ENCODE peak calls at places on chromosome 17, in four cellular contexts. A, F, C and K are unnamed samples.

GRCh38 chr17:55433629-55434422 is 12.2 kb upstream of the MMD start:
- DNase-seq in A (no peak), F (no peak), C (peak), K (no peak)

GRCh38 chr17:75518201-75518600 is 1.9 kb downstream of the TSEN54 start:
- DNase-seq in A (no peak), F (peak), C (no peak), K (no peak)

GRCh38 chr17:68937890-68938514 is 17.2 kb downstream of the ABCA8 start:
- DNase-seq in A (no peak), F (no peak), C (peak), K (no peak)

GRCh38 chr17:28585891-28586290 is 9.2 kb upstream of the ALDOC start:
- DNase-seq in A (no peak), F (no peak), C (no peak), K (no peak)

GRCh38 chr17:83203073-83203471 is 123.7 kb downstream of the METRNL start:
- DNase-seq in A (no peak), F (no peak), C (peak), K (no peak)

GRCh38 chr17:40550608-40551007 is 14.7 kb downstream of the CCR7 start:
- DNase-seq in A (no peak), F (no peak), C (no peak), K (no peak)

GRCh38 chr17:71753070-71753469 is 367.8 kb upstream of the SOX9 start:
- DNase-seq in A (no peak), F (no peak), C (no peak), K (no peak)

GRCh38 chr17:61400058-61400785 is 579 bp downstream of the TBX2 start:
- DNase-seq in A (no peak), F (no peak), C (no peak), K (peak)

GRCh38 chr17:10130733-10131132 is 67.7 kb downstream of the GAS7 start:
- DNase-seq in A (no peak), F (no peak), C (no peak), K (no peak)

GRCh38 chr17:38584350-38584925 is 21.3 kb downstream of the SRCIN1 start:
- DNase-seq in A (peak), F (no peak), C (peak), K (peak)

GRCh38 chr17:81448442-81448841 is 53.2 kb downstream of the BAHCC1 start:
- DNase-seq in A (no peak), F (no peak), C (no peak), K (no peak)

GRCh38 chr17:170130-170654 is 11.3 kb downstream of the DOC2B start:
- DNase-seq in A (no peak), F (no peak), C (no peak), K (no peak)

GRCh38 chr17:2354311-2354710 is 17.0 kb downstream of the SGSM2 start:
- DNase-seq in A (no peak), F (no peak), C (no peak), K (no peak)

GRCh38 chr17:44115585-44116415 is 7.6 kb downstream of the HDAC5 start:
- DNase-seq in A (peak), F (no peak), C (no peak), K (peak)

GRCh38 chr17:73365934-73366623 is 54.3 kb upstream of the CDC42EP4 start:
- DNase-seq in A (no peak), F (no peak), C (no peak), K (no peak)

GRCh38 chr17:55278173-55278748 is 13.5 kb downstream of the HLF start:
- DNase-seq in A (no peak), F (no peak), C (no peak), K (peak)

GRCh38 chr17:74543891-74544760 is 1.8 kb downstream of the CD300C start:
- DNase-seq in A (no peak), F (no peak), C (no peak), K (no peak)

GRCh38 chr17:3935140-3935542 is 18.9 kb upstream of the P2RX1 start:
- DNase-seq in A (peak), F (no peak), C (peak), K (peak)

GRCh38 chr17:83143817-83144231 is 64.4 kb downstream of the METRNL start:
- DNase-seq in A (no peak), F (no peak), C (no peak), K (no peak)

GRCh38 chr17:71855000-71855399 is 265.8 kb upstream of the SOX9 start:
- DNase-seq in A (no peak), F (no peak), C (no peak), K (peak)

GRCh38 chr17:75317671-75318070 is 28.4 kb upstream of the SLC25A19 start:
- DNase-seq in A (peak), F (no peak), C (no peak), K (no peak)

GRCh38 chr17:12985431-12986285 is 32.2 kb downstream of the ELAC2 start:
- DNase-seq in A (no peak), F (no peak), C (no peak), K (no peak)

GRCh38 chr17:64148017-64148631 is 18.2 kb upstream of the ERN1 start:
- DNase-seq in A (no peak), F (no peak), C (peak), K (peak)

GRCh38 chr17:6392609-6393367 is 42.1 kb downstream of the AIPL1 start:
- DNase-seq in A (no peak), F (no peak), C (peak), K (no peak)

GRCh38 chr17:292531-293382 is 59.9 kb downstream of the RPH3AL start:
- DNase-seq in A (no peak), F (no peak), C (no peak), K (no peak)

GRCh38 chr17:29054835-29055234 is 11.9 kb downstream of the PIPOX start:
- DNase-seq in A (no peak), F (no peak), C (no peak), K (peak)

GRCh38 chr17:7351665-7352558 is at the start of gene KCTD11:
- DNase-seq in A (peak), F (no peak), C (peak), K (peak)

GRCh38 chr17:67095803-67096202 is 51.4 kb downstream of the CACNG1 start:
- DNase-seq in A (no peak), F (no peak), C (peak), K (no peak)

GRCh38 chr17:80955078-80955477 is 36.6 kb upstream of the CHMP6 start:
- DNase-seq in A (no peak), F (no peak), C (no peak), K (no peak)

GRCh38 chr17:62718420-62718819 is 89.7 kb downstream of the MARCHF10 start:
- DNase-seq in A (no peak), F (no peak), C (no peak), K (no peak)

DNA sequence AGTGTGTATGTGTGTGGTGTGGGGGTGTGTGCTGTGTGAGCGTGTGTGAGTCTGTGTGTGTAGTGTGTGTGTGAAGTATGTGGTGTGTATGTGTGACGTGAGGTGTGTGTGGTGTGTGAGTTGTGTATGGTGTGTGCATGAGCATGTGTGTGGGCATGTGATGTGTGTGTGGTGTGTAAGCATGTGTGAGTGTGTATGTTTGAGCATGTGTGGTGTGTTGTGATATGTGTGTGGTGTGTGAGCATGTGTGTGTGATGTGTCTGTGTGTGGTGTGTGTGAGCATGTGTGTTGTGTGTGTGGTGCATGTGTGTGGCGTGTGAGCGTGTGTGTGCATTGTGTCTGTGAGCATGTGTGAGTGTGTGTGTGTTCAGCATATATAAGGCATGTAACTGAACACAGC is 20.9 kb downstream of the MAPT start:
- DNase-seq in A (no peak), F (no peak), C (no peak), K (no peak)
- TF ChIP-seq GABPA in A (no peak), F (no peak), C (no peak), K (no peak)

GRCh38 chr17:17032131-17032692 is 10.0 kb upstream of the MPRIP start:
- DNase-seq in A (no peak), F (no peak), C (peak), K (peak)

GRCh38 chr17:17029938-17030337 is 12.3 kb upstream of the MPRIP start:
- DNase-seq in A (no peak), F (no peak), C (no peak), K (peak)

GRCh38 chr17:17028059-17028877 is 14.0 kb upstream of the MPRIP start:
- DNase-seq in A (peak), F (no peak), C (peak), K (peak)

GRCh38 chr17:17028878-17029535 is 13.2 kb upstream of the MPRIP start:
- DNase-seq in A (no peak), F (no peak), C (peak), K (no peak)

DNA sequence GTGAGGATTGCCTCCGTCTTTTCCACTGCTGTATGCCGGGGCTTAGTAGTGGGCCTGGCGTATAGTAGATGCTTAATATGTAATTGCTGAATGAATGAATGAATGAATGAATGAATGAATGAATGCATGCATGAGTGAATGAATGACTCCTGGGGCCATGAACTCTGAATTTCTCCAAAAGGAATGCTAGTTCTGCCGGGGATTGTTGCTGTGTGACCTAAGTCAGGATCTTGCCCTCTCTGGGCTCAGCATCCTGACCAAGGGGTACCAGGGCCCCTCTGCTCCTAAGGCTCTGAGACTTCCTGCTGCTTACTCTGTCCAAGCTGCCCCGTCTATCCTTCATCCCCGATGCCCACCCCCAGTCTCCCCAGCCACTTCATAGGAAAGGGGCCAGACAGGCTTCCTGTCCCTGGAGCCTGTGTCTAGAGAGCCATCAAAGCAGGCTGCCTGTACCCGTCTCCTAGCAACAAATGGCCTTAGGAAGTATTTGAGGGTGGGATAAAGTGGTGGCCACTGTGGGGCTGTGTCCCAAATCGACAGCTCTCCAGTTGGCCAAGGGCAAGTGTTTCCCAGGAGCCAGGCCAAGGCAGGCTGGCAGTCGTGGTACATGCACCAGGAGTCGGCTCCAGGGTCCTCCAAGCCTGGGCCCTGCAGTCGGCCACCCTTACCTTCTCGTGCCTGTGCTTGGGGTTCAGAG is 11.6 kb upstream of the MPRIP start:
- DNase-seq in A (no peak), F (no peak), C (no peak), K (peak)
- TF ChIP-seq SMC3 in A (no peak), F (no peak), C (no peak), K (no peak)

GRCh38 chr17:78345172-78345571 is 14.7 kb downstream of the SOCS3 start:
- DNase-seq in A (no peak), F (no peak), C (no peak), K (no peak)
- H3K4me2 ChIP-seq in A (no peak), F (no peak), C (no peak), K (no peak)

GRCh38 chr17:14731591-14731990 is 430.7 kb downstream of the HS3ST3B1 start:
- DNase-seq in A (no peak), F (no peak), C (no peak), K (no peak)
- TF ChIP-seq GABPA in A (no peak), F (no peak), C (no peak), K (no peak)

GRCh38 chr17:48259710-48260291 is 152.2 kb downstream of the SNX11 start:
- DNase-seq in A (peak), F (no peak), C (no peak), K (no peak)
- TF ChIP-seq SMC3 in A (peak), F (peak), C (no peak), K (peak)

GRCh38 chr17:57478433-57478832 is 222.1 kb downstream of the MSI2 start:
- DNase-seq in A (no peak), F (no peak), C (no peak), K (no peak)

GRCh38 chr17:57471941-57472368 is 215.6 kb downstream of the MSI2 start:
- DNase-seq in A (no peak), F (no peak), C (no peak), K (no peak)

GRCh38 chr17:57477483-57478357 is 221.4 kb downstream of the MSI2 start:
- DNase-seq in A (no peak), F (no peak), C (no peak), K (no peak)

GRCh38 chr17:57478851-57479250 is 222.5 kb downstream of the MSI2 start:
- DNase-seq in A (no peak), F (no peak), C (no peak), K (no peak)

DNA sequence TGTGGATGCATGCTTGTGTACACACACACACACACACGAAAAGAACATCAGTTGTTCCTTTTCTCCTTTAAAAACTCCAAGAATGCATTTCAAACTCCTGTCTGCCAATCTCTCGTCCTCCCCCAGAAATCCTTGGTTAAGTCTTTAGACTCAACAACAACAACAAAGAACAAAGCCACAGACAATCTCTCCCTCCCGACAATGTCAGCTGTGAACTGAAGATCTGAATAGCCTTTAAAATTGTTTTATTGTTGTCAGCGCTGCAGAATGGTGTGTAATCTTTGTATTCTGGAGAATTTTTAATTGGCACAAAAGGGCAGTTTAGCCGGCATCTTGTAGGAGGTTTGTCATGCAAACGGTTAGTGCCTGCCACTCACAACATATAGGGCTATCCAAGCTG is 219.5 kb downstream of the MSI2 start:
- DNase-seq in A (no peak), F (no peak), C (no peak), K (no peak)
- H3K4me2 ChIP-seq in A (no peak), F (no peak), C (no peak), K (no peak)

DNA sequence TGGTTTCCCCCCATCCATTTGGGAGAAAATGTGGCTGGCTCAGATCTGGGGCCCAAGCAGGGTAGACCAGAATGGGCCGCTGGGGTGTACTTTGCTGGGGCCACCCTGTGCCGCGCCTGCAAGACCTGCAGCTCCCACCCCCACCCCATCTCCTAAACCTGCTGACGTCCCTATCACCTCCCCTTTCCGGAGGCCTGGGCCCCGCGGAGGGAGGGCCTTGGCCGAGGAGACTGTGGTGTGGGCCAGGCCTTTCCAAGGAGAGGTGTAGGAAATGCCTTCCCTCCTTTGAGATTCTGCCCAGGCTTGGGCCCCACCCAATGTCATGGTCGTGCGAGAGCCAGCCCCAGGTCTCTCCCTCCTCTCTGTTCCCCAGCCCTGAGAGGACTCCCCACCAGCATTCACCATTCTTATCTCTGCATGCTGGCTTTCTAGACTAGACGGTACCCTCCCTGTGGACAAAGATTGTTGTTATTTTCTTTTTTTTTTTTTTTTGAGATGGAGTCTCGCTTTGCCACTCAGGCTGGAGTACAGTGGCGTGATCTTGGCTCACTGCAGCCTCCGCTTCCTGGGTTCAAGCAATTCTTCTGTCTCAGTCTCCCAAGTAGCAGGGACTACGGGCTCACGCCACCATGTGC is 3.8 kb upstream of the WFIKKN2 start:
- DNase-seq in A (peak), F (no peak), C (no peak), K (no peak)
- TF ChIP-seq GABPA in A (no peak), F (no peak), C (no peak), K (no peak)

DNA sequence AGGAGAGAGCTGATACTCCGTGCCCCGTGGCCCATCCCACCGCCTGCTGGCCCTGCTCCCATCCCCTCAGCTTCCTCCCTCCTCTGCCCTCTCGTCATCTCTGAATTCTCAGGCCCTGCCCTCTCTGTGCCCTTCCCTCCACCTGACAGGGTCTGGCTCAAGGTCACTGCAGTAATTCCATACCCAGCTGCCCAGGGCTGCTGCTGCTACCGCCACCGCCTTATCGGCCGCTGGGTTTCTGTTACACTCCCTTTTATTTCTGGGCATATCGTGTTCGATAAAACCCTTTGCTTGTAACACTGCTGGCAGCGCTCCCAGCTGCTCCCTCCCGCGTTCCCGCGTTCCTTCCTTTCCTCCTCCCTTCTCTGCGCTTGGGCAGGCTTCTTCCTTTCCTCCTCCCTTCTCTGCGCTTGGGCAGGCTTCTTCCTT is 1.2 kb downstream of the EPN3 start:
- DNase-seq in A (no peak), F (no peak), C (no peak), K (peak)
- TF ChIP-seq SMC3 in A (no peak), F (no peak), C (no peak), K (no peak)

DNA sequence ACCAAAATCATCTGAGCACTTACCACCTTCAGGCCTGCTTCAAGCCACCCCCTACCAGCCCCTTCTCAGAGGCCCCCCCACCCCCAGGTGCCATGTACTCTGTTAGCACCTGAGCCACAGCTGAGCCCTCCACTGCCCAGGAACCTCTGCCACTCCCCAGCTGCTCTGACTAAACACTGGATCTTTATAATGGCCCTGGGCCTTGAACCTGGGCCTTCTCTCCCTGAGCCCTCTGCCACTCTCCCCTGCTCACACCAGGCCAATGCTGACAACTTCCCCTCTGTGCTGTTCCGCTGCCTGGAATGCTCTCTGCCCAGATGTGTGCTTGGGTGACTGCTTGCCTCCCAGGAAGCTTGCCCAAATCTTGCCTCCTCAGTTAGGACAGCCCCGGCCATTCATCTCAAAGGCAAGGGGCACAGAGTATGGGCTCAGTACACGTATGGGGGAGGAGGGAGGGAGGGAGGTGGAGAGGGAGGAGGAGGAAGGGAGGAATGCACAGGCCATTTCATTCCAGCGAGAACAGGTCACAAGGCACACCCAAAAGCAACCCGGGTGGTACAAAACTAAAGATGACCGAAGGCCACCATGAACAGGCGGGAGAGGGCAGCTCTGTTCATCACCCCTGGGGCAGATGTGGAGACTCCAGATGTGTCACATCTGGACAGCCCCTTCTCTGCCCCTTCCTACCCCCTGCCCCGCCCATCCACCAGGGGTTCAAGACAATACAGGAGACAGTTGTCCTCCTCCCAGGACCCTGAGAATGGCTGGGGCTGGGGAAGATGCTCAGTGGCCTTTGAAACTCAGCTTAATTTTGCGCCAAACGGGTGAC is 15.3 kb upstream of the TNFRSF13B start:
- DNase-seq in A (no peak), F (no peak), C (no peak), K (no peak)
- H3K4me2 ChIP-seq in A (no peak), F (peak), C (no peak), K (no peak)